ENCODE peak calls at places on chromosomes 13 and 19, in four cellular contexts. E, Z, I and K are unnamed samples.

GRCh38 chr13:27822873-27823311 is 30.6 kb downstream of the GSX1 start:
- DNase-seq in E (no peak), Z (no peak), I (no peak), K (peak)

GRCh38 chr13:42101821-42102580 is 53.6 kb downstream of the DGKH start:
- DNase-seq in E (no peak), Z (no peak), I (no peak), K (peak)

GRCh38 chr13:32851083-32852064 is 164.8 kb upstream of the KL start:
- DNase-seq in E (no peak), Z (no peak), I (no peak), K (no peak)

GRCh38 chr13:50757021-50757420 is 86.5 kb downstream of the DLEU7 start:
- DNase-seq in E (no peak), Z (no peak), I (no peak), K (no peak)

GRCh38 chr13:25775986-25776385 is 275.8 kb downstream of the SHISA2 start:
- DNase-seq in E (no peak), Z (no peak), I (no peak), K (no peak)

GRCh38 chr19:4713384-4713951 is 10.2 kb downstream of the DPP9 start:
- DNase-seq in E (no peak), Z (no peak), I (no peak), K (peak)

GRCh38 chr13:30673669-30674521 is 56.2 kb downstream of the USPL1 start:
- DNase-seq in E (peak), Z (peak), I (peak), K (peak)

GRCh38 chr13:40206241-40207109 is 460.0 kb downstream of the FOXO1 start:
- DNase-seq in E (no peak), Z (peak), I (no peak), K (peak)

GRCh38 chr19:38099966-38100365 is 124.1 kb downstream of the DPF1 start:
- DNase-seq in E (no peak), Z (no peak), I (no peak), K (no peak)

GRCh38 chr19:58088521-58089052 is 9.4 kb downstream of the ZSCAN18 start:
- DNase-seq in E (no peak), Z (no peak), I (no peak), K (no peak)

GRCh38 chr13:37173214-37173613 is 67.8 kb upstream of the CSNK1A1L start:
- DNase-seq in E (no peak), Z (no peak), I (no peak), K (peak)

GRCh38 chr19:54875506-54875905 is 1.5 kb downstream of the FCAR start:
- DNase-seq in E (no peak), Z (no peak), I (no peak), K (no peak)

GRCh38 chr19:1767464-1767933 is 14.2 kb downstream of the ONECUT3 start:
- DNase-seq in E (peak), Z (peak), I (peak), K (no peak)

GRCh38 chr19:35755550-35756371 is 1.1 kb downstream of the HSPB6 start:
- DNase-seq in E (no peak), Z (no peak), I (peak), K (no peak)

GRCh38 chr19:19381007-19381926 is 24.2 kb upstream of the GATAD2A start:
- DNase-seq in E (no peak), Z (no peak), I (no peak), K (no peak)

GRCh38 chr13:95007322-95007721 is 293.9 kb downstream of the ABCC4 start:
- DNase-seq in E (no peak), Z (no peak), I (no peak), K (no peak)

GRCh38 chr19:6023085-6023682 is 45.2 kb upstream of the RANBP3 start:
- DNase-seq in E (no peak), Z (no peak), I (no peak), K (peak)

GRCh38 chr13:83274679-83275078 is 607.6 kb downstream of the SLITRK1 start:
- DNase-seq in E (no peak), Z (no peak), I (no peak), K (no peak)

GRCh38 chr13:79870766-79871165 is 389.8 kb downstream of the NDFIP2 start:
- DNase-seq in E (no peak), Z (no peak), I (no peak), K (no peak)

GRCh38 chr19:3064011-3064330 is 1.7 kb upstream of the TLE5 start:
- DNase-seq in E (no peak), Z (no peak), I (no peak), K (no peak)

GRCh38 chr13:97224544-97225324 is 2.6 kb downstream of the MBNL2 start:
- DNase-seq in E (no peak), Z (no peak), I (no peak), K (peak)

GRCh38 chr19:49809155-49809986 is 3.7 kb downstream of the FUZ start:
- DNase-seq in E (peak), Z (no peak), I (peak), K (no peak)

GRCh38 chr19:43467730-43468129 is 2.3 kb upstream of the LYPD3 start:
- DNase-seq in E (no peak), Z (no peak), I (no peak), K (peak)